ENCODE peak calls at places on chromosomes 2 and 18, in nine cellular contexts. D, Y, O, U, G, I, X, F and R are unnamed samples.

GRCh38 chr2:232653441-232653840 is 20.0 kb downstream of the EFHD1 start:
- DNase-seq in I (no peak), F (no peak), O (no peak), U (no peak), D (no peak), X (no peak), G (no peak), Y (no peak), R (no peak)

GRCh38 chr18:46627136-46627535 is 29.9 kb downstream of the LOXHD1 start:
- DNase-seq in F (no peak), G (no peak), X (peak; percentile 38), D (no peak), U (no peak), I (no peak), Y (no peak), O (no peak), R (no peak)

GRCh38 chr2:133122529-133122928 is 445.7 kb downstream of the NCKAP5 start:
- DNase-seq in F (no peak), X (no peak), U (no peak), I (no peak), D (no peak), Y (no peak), G (no peak), O (no peak), R (no peak)

GRCh38 chr2:177543007-177543760 is 150.6 kb downstream of the AGPS start:
- DNase-seq in F (peak; percentile 54), Y (peak; percentile 47), O (peak; percentile 84), X (no peak), G (no peak), D (no peak), U (no peak), I (no peak), R (no peak)

GRCh38 chr18:27606851-27607250 is 421.7 kb upstream of the CHST9 start:
- DNase-seq in I (no peak), U (no peak), G (no peak), X (no peak), O (no peak), Y (no peak), F (no peak), D (no peak), R (no peak)

GRCh38 chr2:7963787-7964186 is 718.1 kb upstream of the ID2 start:
- DNase-seq in U (no peak), G (no peak), F (peak; percentile 11), O (no peak), X (no peak), Y (no peak), D (no peak), I (no peak), R (no peak)

GRCh38 chr2:68240446-68240845 is 11.9 kb downstream of the PPP3R1 start:
- DNase-seq in D (no peak), G (no peak), Y (no peak), U (no peak), X (no peak), I (no peak), O (no peak), F (no peak), R (no peak)

GRCh38 chr2:241859017-241859435 is 332 bp upstream of the PDCD1 start:
- DNase-seq in D (no peak), X (no peak), I (no peak), Y (no peak), U (no peak), F (no peak), O (no peak), G (peak; percentile 10), R (no peak)

DNA sequence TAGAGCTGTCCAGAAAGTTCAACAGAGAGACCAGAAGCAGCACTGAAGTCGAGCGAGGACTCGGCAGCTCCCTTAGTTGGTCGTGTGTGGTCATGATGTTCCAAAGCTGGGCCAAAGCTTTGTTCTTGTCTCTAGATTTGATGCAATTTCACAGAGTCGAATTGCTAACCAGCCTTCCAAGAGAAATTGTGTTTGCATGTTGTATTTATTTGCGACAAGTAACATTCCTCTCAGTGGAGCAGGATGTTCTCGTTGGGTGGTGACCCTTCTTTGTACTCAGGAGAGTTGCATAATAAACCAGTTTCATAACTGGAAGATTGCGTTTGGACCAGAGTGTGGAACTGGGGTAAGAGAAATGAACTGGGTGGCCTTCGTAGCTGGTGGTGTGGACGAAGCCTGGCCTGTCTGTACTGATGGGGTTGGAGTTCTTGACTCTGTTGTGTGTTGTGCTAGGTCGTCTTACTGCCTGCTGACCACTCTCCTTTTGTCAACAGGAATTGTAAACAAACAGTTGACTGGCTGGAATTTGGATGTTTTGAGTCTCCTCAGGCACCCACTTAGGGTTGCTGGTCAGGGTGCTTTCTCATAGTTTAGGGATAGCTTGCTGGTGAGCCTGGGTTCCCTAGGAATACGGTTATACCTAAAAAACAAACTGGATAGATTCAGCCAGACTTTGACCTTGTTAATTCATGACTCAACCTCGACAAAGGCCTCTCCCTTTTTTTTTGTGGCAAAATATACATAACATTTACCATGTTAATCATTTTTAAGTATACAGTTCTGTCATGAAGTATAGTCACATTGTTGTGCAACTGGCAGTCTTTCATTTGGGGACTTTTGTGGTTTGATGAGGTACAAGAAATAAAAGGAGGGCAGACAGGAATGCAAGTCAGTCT is 28.9 kb upstream of the TOGARAM2 start:
- DNase-seq in Y (no peak), U (no peak), O (peak; percentile 74), X (no peak), F (peak; percentile 80), D (no peak), G (no peak), I (no peak), R (no peak)
- H3K4me3 ChIP-seq in Y (no peak overlapping the region), U (no peak overlapping the region), O (no peak overlapping the region), X (no peak overlapping the region), F (no peak overlapping the region), D (no peak overlapping the region), G (no peak overlapping the region), I (no peak overlapping the region), R (no peak overlapping the region)

GRCh38 chr2:143133783-143134182 is 4.6 kb downstream of the ARHGAP15 start:
- DNase-seq in O (no peak), U (no peak), G (no peak), Y (no peak), D (no peak), X (no peak), F (no peak), I (no peak), R (no peak)

GRCh38 chr2:143125647-143126046 is 3.6 kb upstream of the ARHGAP15 start:
- DNase-seq in Y (no peak), X (no peak), F (peak; percentile 1), I (no peak), O (no peak), U (no peak), D (no peak), G (no peak), R (peak; percentile 52)

GRCh38 chr2:143132360-143132759 is 3.1 kb downstream of the ARHGAP15 start:
- DNase-seq in O (no peak), U (no peak), Y (no peak), X (no peak), I (no peak), F (no peak), D (peak; percentile 18), G (no peak), R (no peak)

GRCh38 chr2:143123911-143124310 is 5.3 kb upstream of the ARHGAP15 start:
- DNase-seq in G (no peak), O (no peak), I (no peak), X (no peak), F (no peak), U (no peak), D (no peak), Y (no peak), R (no peak)

DNA sequence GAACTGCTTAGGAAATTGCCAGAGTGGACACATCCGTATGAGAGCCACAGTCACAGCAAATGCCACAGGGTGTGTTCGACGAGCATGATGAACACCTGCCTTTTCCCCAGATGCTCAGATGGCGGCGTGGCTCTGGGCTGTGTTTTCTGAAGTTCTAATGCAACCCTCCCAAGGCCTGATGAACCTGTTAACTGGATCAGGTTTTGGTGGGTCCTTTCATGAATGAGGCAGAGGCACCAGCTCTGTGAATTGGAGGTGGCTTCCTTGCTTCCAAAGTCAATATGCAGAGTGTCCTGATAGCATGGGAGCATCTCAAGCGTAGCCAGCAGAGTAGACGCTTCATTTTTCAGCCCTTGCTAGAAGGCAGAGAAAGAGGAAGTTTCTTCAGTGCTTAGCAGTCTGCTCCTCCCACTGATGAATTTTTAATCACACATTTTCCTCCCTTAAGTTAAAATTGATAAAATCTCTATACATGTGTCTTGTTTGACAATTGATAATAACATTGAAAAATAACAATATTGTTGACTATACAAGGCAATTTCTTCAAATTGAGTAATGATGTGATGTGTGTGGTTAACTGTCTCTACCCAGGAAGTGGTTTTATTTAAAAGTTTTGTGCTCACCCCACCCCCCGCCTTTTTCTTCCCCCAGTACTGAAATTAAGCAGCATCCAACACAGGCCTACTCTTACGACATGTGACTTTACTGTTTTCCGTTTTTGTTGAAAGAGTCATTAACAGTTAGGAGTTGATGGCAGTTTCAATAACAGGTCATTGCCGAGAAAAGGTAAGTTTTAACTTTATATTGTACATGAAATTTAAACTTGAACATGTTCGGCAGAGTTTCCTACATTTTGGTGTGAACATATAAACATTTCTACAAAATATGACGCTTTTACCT is at the start of gene ARHGAP15:
- DNase-seq in F (no peak), U (peak; percentile 96), G (peak; percentile 9), I (no peak), D (no peak), Y (no peak), X (no peak), O (no peak), R (no peak)
- H3K4me3 ChIP-seq in F (no peak within 1 kb of the TSS), U (peak within 1 kb of the TSS; percentile 60), G (no peak within 1 kb of the TSS), I (no peak within 1 kb of the TSS), D (no peak within 1 kb of the TSS), Y (no peak within 1 kb of the TSS), X (no peak within 1 kb of the TSS), O (no peak within 1 kb of the TSS), R (no peak within 1 kb of the TSS)

DNA sequence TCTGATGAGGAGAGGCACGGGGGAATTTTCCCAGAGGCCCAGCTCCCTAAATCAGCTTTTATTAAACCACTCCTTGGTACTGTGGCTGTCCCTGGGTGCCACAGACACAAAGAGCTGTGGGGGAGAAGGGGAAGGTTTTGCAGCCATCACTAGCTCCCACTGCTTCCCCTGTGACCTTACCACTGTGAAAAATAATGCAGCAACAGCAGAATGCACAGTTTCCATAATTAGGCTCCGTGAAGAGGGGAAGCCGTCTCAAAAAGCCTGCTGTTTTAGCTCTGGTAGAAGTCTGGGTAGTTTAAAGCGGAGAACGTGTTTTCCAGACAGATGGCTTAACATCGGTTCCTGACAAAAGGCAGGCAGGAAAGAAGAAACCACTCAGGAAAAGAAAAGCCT is 27.5 kb upstream of the CAB39 start:
- DNase-seq in X (no peak), D (no peak), Y (no peak), I (no peak), G (no peak), U (no peak), O (no peak), F (no peak), R (no peak)
- H3K4me3 ChIP-seq in X (no peak overlapping the region), D (no peak overlapping the region), Y (no peak overlapping the region), I (no peak overlapping the region), G (no peak overlapping the region), U (no peak overlapping the region), O (no peak overlapping the region), F (no peak overlapping the region), R (no peak overlapping the region)

GRCh38 chr18:13613591-13614317 is 112.6 kb downstream of the FAM210A start:
- DNase-seq in F (no peak), D (no peak), I (no peak), G (no peak), O (no peak), U (no peak), X (peak; percentile 57), Y (no peak), R (no peak)

GRCh38 chr18:13614318-13614643 is 112.1 kb downstream of the FAM210A start:
- DNase-seq in G (no peak), O (no peak), U (no peak), X (no peak), D (no peak), F (no peak), I (no peak), Y (no peak), R (no peak)

GRCh38 chr18:13615432-13615861 is 110.9 kb downstream of the FAM210A start:
- DNase-seq in X (peak; percentile 55), I (no peak), Y (no peak), U (no peak), D (no peak), O (peak; percentile 11), G (no peak), F (no peak), R (no peak)

GRCh38 chr18:13616041-13616440 is 110.3 kb downstream of the FAM210A start:
- DNase-seq in U (no peak), G (no peak), Y (no peak), O (no peak), X (peak; percentile 44), I (no peak), F (no peak), D (no peak), R (no peak)

GRCh38 chr18:13614701-13615288 is 111.6 kb downstream of the FAM210A start:
- DNase-seq in I (no peak), Y (no peak), U (no peak), X (peak; percentile 61), G (no peak), F (no peak), O (no peak), D (no peak), R (no peak)
- H3K4me3 ChIP-seq in I (no peak overlapping the region), Y (no peak overlapping the region), U (peak overlapping the region; percentile 67), X (no peak overlapping the region), G (no peak overlapping the region), F (no peak overlapping the region), O (no peak overlapping the region), D (no peak overlapping the region), R (no peak overlapping the region)